ENCODE peak calls at places on chromosome 9, in nine cellular contexts. T is fibroblast of mammary gland; H is heart right ventricle; R is right lobe of liver; N is CD4-positive, alpha-beta T cell; M is coronary artery; L is lower leg skin; U is endothelial cell of umbilical vein; W is heart left ventricle. A is an unnamed sample.
A peak's percentile ranks its signal among the peaks of the same experiment; 100 is the strongest.

GRCh38 chr9:34884732-34885131 is 73.4 kb upstream of the PHF24 start:
- DNase-seq in H (no peak), R (no peak), W (no peak), U (no peak), T (no peak), L (no peak), M (no peak), N (no peak), A (no peak)

GRCh38 chr9:20144255-20144654 is 355.4 kb upstream of the SLC24A2 start:
- DNase-seq in R (no peak), H (no peak), N (no peak), T (no peak), M (no peak), U (no peak), L (no peak), W (no peak), A (no peak)

GRCh38 chr9:78273761-78274160 is 23.2 kb upstream of the PSAT1 start:
- DNase-seq in N (no peak), H (no peak), U (no peak), R (no peak), W (no peak), T (no peak), M (no peak), L (no peak), A (no peak)

GRCh38 chr9:93132946-93133640 is 958 bp downstream of the NINJ1 start:
- DNase-seq in N (no peak), H (no peak), L (no peak), R (no peak), T (no peak), M (peak; percentile 83), W (no peak), U (peak; percentile 57), A (peak; percentile 84)

GRCh38 chr9:36140086-36141084 is 3.9 kb downstream of the GLIPR2 start:
- DNase-seq in M (no peak), N (no peak), W (no peak), L (no peak), T (no peak), U (no peak), R (no peak), H (no peak), A (no peak)

GRCh38 chr9:132099184-132099583 is 19.5 kb upstream of the MED27 start:
- DNase-seq in N (no peak), M (no peak), H (no peak), W (no peak), R (no peak), U (no peak), T (no peak), L (no peak), A (no peak)

GRCh38 chr9:18703086-18703750 is 229.3 kb downstream of the ADAMTSL1 start:
- DNase-seq in T (no peak), W (no peak), R (no peak), L (no peak), N (no peak), U (no peak), H (no peak), M (no peak), A (no peak)

GRCh38 chr9:28866951-28867350 is 1293.7 kb upstream of the C9orf72 start:
- DNase-seq in M (no peak), N (no peak), U (no peak), H (no peak), T (no peak), W (no peak), R (no peak), L (no peak), A (no peak)

GRCh38 chr9:78031826-78032598 is 401 bp upstream of the GNAQ start:
- DNase-seq in L (peak; percentile 98), R (peak; percentile 96), W (peak; percentile 92), T (peak; percentile 90), M (peak; percentile 93), H (peak; percentile 90), N (peak; percentile 48), U (peak; percentile 94), A (peak; percentile 99)

GRCh38 chr9:21677834-21678233 is 124.6 kb upstream of the MTAP start:
- DNase-seq in H (no peak), W (no peak), T (peak; percentile 95), L (no peak), U (peak; percentile 88), R (no peak), M (no peak), N (no peak), A (no peak)

GRCh38 chr9:95188459-95188858 is 129.1 kb downstream of the FANCC start:
- DNase-seq in R (no peak), N (no peak), T (no peak), U (peak; percentile 91), W (no peak), M (no peak), H (no peak), L (no peak), A (no peak)

GRCh38 chr9:137168907-137169763 is 716 bp downstream of the LRRC26 start:
- DNase-seq in R (no peak), U (peak; percentile 39), N (no peak), W (no peak), M (no peak), T (peak; percentile 30), L (no peak), H (no peak), A (no peak)

GRCh38 chr9:5897851-5898250 is 7.2 kb downstream of the MLANA start:
- DNase-seq in R (no peak), U (no peak), H (no peak), M (no peak), T (peak; percentile 18), W (no peak), N (no peak), L (no peak), A (no peak)

GRCh38 chr9:91422832-91423711 is 560 bp downstream of the NFIL3 start:
- DNase-seq in U (peak; percentile 73), R (peak; percentile 82), M (peak; percentile 91), T (peak; percentile 90), H (peak; percentile 54), W (peak; percentile 69), N (peak; percentile 46), L (peak; percentile 94), A (peak; percentile 86)

GRCh38 chr9:115167175-115167574 is 49.2 kb upstream of the TNC start:
- DNase-seq in L (no peak), W (no peak), R (no peak), U (no peak), M (no peak), N (no peak), T (peak; percentile 73), H (no peak), A (no peak)

GRCh38 chr9:79308012-79308411 is 263.8 kb upstream of the TLE4 start:
- DNase-seq in U (no peak), W (no peak), M (no peak), H (no peak), R (no peak), T (no peak), L (no peak), N (no peak), A (no peak)

GRCh38 chr9:8486095-8486494 is 686.5 kb upstream of the DMAC1 start:
- DNase-seq in T (peak; percentile 71), U (peak; percentile 8), L (no peak), H (no peak), N (no peak), R (peak; percentile 63), W (peak; percentile 29), M (no peak), A (no peak)
- TF ChIP-seq CTCF in T (peak; percentile 52), U (peak; percentile 9), L (no peak), H (peak; percentile 48), N (no peak), R (peak; percentile 52), W (no peak), M (no peak), A (no peak)

GRCh38 chr9:120609636-120610035 is 29.7 kb upstream of the CDK5RAP2 start:
- DNase-seq in L (no peak), R (no peak), M (no peak), N (no peak), H (no peak), W (no peak), U (no peak), T (no peak), A (no peak)

GRCh38 chr9:120608421-120608820 is 28.5 kb upstream of the CDK5RAP2 start:
- DNase-seq in H (no peak), L (no peak), M (no peak), W (no peak), U (no peak), N (no peak), T (no peak), R (no peak), A (no peak)

GRCh38 chr9:120612218-120612617 is 32.3 kb upstream of the CDK5RAP2 start:
- DNase-seq in H (no peak), N (no peak), M (no peak), U (no peak), W (no peak), L (no peak), R (no peak), T (no peak), A (no peak)

GRCh38 chr9:120611690-120612068 is 31.7 kb upstream of the CDK5RAP2 start:
- DNase-seq in H (no peak), R (no peak), N (no peak), L (no peak), U (no peak), T (no peak), M (no peak), W (no peak), A (no peak)

GRCh38 chr9:120610975-120611689 is 31.2 kb upstream of the CDK5RAP2 start:
- DNase-seq in N (no peak), M (no peak), W (no peak), R (no peak), U (no peak), L (no peak), H (no peak), T (no peak), A (no peak)
- TF ChIP-seq CTCF in N (no peak), M (no peak), W (no peak), R (peak; percentile 22), U (no peak), L (no peak), H (peak; percentile 24), T (peak; percentile 30), A (no peak)

DNA sequence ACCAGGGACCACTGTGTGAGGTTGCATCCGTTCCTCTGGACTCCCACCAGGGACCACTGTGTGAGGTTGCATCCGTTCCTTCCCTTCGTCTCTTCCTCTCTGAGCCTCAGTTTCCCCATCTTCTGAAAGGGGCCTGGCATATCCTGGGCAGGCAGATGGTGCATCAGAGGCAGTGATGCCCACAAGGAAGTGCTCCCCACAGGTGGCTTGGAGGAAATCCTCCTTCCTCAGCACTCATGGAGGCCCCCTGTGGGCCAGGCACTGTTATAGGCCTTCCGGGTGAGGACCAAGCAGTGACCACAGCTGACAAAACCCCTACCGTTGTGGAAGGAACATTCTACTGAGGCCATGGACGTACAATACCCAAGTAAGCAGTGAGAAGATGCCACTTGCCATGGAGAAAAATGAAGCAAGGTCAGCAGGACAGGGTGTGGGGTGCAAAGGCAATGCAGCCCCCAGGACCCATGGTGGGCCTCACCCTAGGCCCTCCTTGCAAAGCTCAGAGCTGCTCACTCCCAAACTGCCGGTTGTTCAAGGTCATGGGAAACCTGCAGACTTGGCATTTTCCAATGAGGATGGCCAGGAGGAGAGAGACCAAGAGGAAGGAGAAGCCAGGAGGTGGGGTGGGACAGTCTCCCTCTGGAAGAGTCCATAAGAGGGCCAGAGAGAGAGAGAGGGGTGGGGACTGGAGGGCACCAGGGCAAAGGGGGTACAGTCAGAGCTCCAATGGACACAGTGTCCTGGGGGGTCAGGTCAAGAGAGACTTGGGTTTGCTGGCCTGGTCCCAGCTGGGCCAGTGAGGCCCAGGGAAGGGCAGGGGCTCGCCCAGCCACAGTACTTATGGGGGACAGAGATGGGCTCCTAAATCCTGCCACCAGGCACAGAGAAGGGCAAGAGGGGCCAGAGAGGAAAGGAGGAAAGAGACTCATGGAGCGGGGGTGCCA is 51.1 kb downstream of the C9orf50 start:
- DNase-seq in U (peak; percentile 30), L (no peak), H (no peak), M (peak; percentile 74), T (peak; percentile 50), W (no peak), R (no peak), N (no peak), A (no peak)
- TF ChIP-seq CTCF in U (peak; percentile 48), L (no peak), H (peak; percentile 43), M (no peak), T (peak; percentile 44), W (peak; percentile 38), R (peak; percentile 33), N (no peak), A (peak; percentile 16)

GRCh38 chr9:84815554-84815953 is 146.0 kb downstream of the NTRK2 start:
- DNase-seq in L (no peak), W (no peak), U (no peak), H (no peak), R (no peak), N (no peak), T (no peak), M (no peak), A (no peak)
- TF ChIP-seq CTCF in L (no peak), W (no peak), U (no peak), H (no peak), R (no peak), N (no peak), T (no peak), M (no peak), A (no peak)

A was measured in left lung.